ENCODE peak calls at places on chromosomes 11 and 22, in five cellular contexts. B, Z, N, Q and T are unnamed samples.

GRCh38 chr11:44940424-44940823 is 10.3 kb downstream of the TP53I11 start:
- DNase-seq in B (no peak), Z (no peak), N (no peak), Q (no peak), T (no peak)

GRCh38 chr11:87281496-87281895 is 243.8 kb downstream of the TMEM135 start:
- DNase-seq in B (no peak), Z (no peak), N (peak; percentile 77), Q (no peak), T (no peak)

GRCh38 chr11:353315-353857 is 15.9 kb upstream of the B4GALNT4 start:
- DNase-seq in B (peak; percentile 92), Z (no peak), N (peak; percentile 77), Q (peak; percentile 92), T (no peak)

GRCh38 chr11:772429-773390 is 4.6 kb downstream of the GATD1 start:
- DNase-seq in B (no peak), Z (no peak), N (no peak), Q (no peak), T (peak; percentile 62)

GRCh38 chr11:111449696-111450479 is 62.3 kb downstream of the BTG4 start:
- DNase-seq in B (no peak), Z (no peak), N (no peak), Q (peak; percentile 57), T (no peak)

GRCh38 chr11:67367014-67367835 is 6.2 kb downstream of the CLCF1 start:
- DNase-seq in B (no peak), Z (no peak), N (no peak), Q (no peak), T (no peak)

GRCh38 chr22:29167032-29167911 is 38.4 kb upstream of the EMID1 start:
- DNase-seq in B (no peak), Z (no peak), N (no peak), Q (no peak), T (no peak)

GRCh38 chr22:20999350-21000214 is 2.3 kb downstream of the THAP7 start:
- DNase-seq in B (no peak), Z (no peak), N (no peak), Q (no peak), T (no peak)

GRCh38 chr11:120188831-120189455 is 21.9 kb upstream of the OAF start:
- DNase-seq in B (no peak), Z (no peak), N (no peak), Q (no peak), T (peak; percentile 23)

GRCh38 chr11:121671276-121672168 is 218.8 kb upstream of the SORL1-AS1 start:
- DNase-seq in B (peak; percentile 47), Z (peak; percentile 90), N (peak; percentile 49), Q (no peak), T (no peak)

GRCh38 chr11:60872952-60873524 is 5.7 kb downstream of the ZP1 start:
- DNase-seq in B (no peak), Z (no peak), N (peak; percentile 89), Q (peak; percentile 77), T (no peak)

GRCh38 chr22:39625554-39626537 is 55.3 kb downstream of the CACNA1I start:
- DNase-seq in B (no peak), Z (no peak), N (no peak), Q (no peak), T (no peak)

GRCh38 chr11:45517171-45517770 is 148.2 kb downstream of the CHST1 start:
- DNase-seq in B (no peak), Z (no peak), N (no peak), Q (no peak), T (no peak)

GRCh38 chr11:79209540-79210266 is 231.1 kb downstream of the TENM4 start:
- DNase-seq in B (no peak), Z (no peak), N (peak; percentile 42), Q (no peak), T (no peak)

GRCh38 chr11:67468056-67468455 is 995 bp downstream of the TMEM134 start:
- DNase-seq in B (peak; percentile 50), Z (no peak), N (no peak), Q (no peak), T (peak; percentile 92)

GRCh38 chr22:48882636-48883200 is 945.0 kb downstream of the BRD1 start:
- DNase-seq in B (no peak), Z (no peak), N (no peak), Q (peak; percentile 62), T (peak; percentile 15)

GRCh38 chr11:72239296-72239848 is 4.6 kb downstream of the PHOX2A start:
- DNase-seq in B (peak; percentile 61), Z (no peak), N (peak; percentile 38), Q (peak; percentile 84), T (no peak)

GRCh38 chr11:36147491-36147890 is 141.7 kb downstream of the COMMD9 start:
- DNase-seq in B (no peak), Z (no peak), N (no peak), Q (no peak), T (no peak)

GRCh38 chr22:41565403-41566054 is 4.7 kb downstream of the CSDC2 start:
- DNase-seq in B (peak; percentile 80), Z (no peak), N (peak; percentile 89), Q (no peak), T (no peak)

GRCh38 chr22:50731811-50732624 is 6.0 kb upstream of the ACR start:
- DNase-seq in B (no peak), Z (no peak), N (peak; percentile 31), Q (peak; percentile 73), T (peak; percentile 25)

GRCh38 chr11:65961267-65962135 is at the start of gene SART1:
- DNase-seq in B (peak; percentile 97), Z (peak; percentile 99), N (peak; percentile 97), Q (peak; percentile 99), T (peak; percentile 97)

GRCh38 chr11:46673713-46674462 is 26.5 kb downstream of the ARHGAP1 start:
- DNase-seq in B (no peak), Z (no peak), N (no peak), Q (peak; percentile 66), T (peak; percentile 34)

GRCh38 chr11:1739576-1739975 is 10.8 kb downstream of the IFITM10 start:
- DNase-seq in B (no peak), Z (no peak), N (no peak), Q (no peak), T (no peak)

GRCh38 chr11:3338569-3339565 is 40.1 kb downstream of the ZNF195 start:
- DNase-seq in B (no peak), Z (no peak), N (no peak), Q (no peak), T (no peak)

GRCh38 chr11:34999453-34999852 is 83.0 kb downstream of the PDHX start:
- DNase-seq in B (no peak), Z (no peak), N (no peak), Q (no peak), T (no peak)

GRCh38 chr22:49088801-49089791 is 738.6 kb downstream of the BRD1 start:
- DNase-seq in B (no peak), Z (no peak), N (no peak), Q (no peak), T (no peak)

GRCh38 chr11:29957406-29957805 is 59.4 kb downstream of the KCNA4 start:
- DNase-seq in B (no peak), Z (no peak), N (no peak), Q (no peak), T (no peak)

GRCh38 chr11:68682531-68682931 is 1.8 kb upstream of the GAL start:
- DNase-seq in B (no peak), Z (no peak), N (peak; percentile 24), Q (peak; percentile 62), T (no peak)

GRCh38 chr11:68683086-68683951 is 1.0 kb upstream of the GAL start:
- DNase-seq in B (no peak), Z (no peak), N (no peak), Q (peak; percentile 72), T (no peak)

GRCh38 chr11:68684385-68685356 is at the start of gene GAL:
- DNase-seq in B (no peak), Z (no peak), N (no peak), Q (peak; percentile 57), T (no peak)

GRCh38 chr11:68685656-68686380 is 1.5 kb downstream of the GAL start:
- DNase-seq in B (no peak), Z (no peak), N (no peak), Q (peak; percentile 62), T (no peak)

DNA sequence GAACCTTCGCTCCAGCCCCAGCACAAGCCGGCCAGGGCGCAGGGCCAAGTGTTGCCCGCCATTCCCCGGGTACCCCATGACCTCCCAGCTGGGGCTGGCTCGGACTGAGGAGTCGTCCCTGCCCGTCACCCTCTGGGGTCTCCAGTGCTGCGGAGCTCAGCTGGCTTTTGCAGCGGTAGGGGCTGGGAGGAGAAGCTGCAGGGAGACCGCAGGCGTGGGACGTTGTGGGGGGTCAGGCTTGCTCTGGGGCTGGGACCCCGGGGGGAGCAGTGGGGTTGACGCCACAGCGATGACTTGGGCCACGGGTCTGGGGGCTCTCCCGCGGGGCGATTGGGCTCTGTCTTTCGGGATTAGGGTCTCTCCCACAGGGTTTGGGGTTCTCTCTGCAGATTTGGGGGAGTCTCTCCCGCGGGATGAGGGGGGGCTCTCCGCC is 376 bp upstream of the GAL start:
- DNase-seq in B (no peak), Z (no peak), N (no peak), Q (peak; percentile 70), T (no peak)
- H3K27ac ChIP-seq in B (no peak overlapping the region), Z (no peak overlapping the region), N (no peak overlapping the region), Q (no peak overlapping the region), T (no peak overlapping the region)

GRCh38 chr11:8337396-8337795 is 73.7 kb upstream of the LMO1 start:
- DNase-seq in B (no peak), Z (no peak), N (no peak), Q (no peak), T (no peak)
- H3K27ac ChIP-seq in B (no peak overlapping the region), Z (no peak overlapping the region), N (no peak overlapping the region), Q (no peak overlapping the region), T (no peak overlapping the region)

GRCh38 chr22:26663374-26663923 is 6.1 kb downstream of the MIAT start:
- DNase-seq in B (no peak), Z (no peak), N (no peak), Q (no peak), T (no peak)
- H3K27ac ChIP-seq in B (no peak overlapping the region), Z (no peak overlapping the region), N (no peak overlapping the region), Q (no peak overlapping the region), T (no peak overlapping the region)

GRCh38 chr22:43516386-43516785 is 104.6 kb downstream of the MPPED1 start:
- DNase-seq in B (no peak), Z (no peak), N (no peak), Q (no peak), T (no peak)
- H3K27ac ChIP-seq in B (no peak overlapping the region), Z (no peak overlapping the region), N (no peak overlapping the region), Q (no peak overlapping the region), T (no peak overlapping the region)

GRCh38 chr11:58578136-58578634 is 678 bp upstream of the ZFP91 start:
- DNase-seq in B (peak; percentile 94), Z (peak; percentile 98), N (peak; percentile 99), Q (peak; percentile 98), T (peak; percentile 93)

GRCh38 chr11:58578635-58579191 is at the start of gene ZFP91:
- DNase-seq in B (peak; percentile 98), Z (peak; percentile 99), N (peak; percentile 98), Q (peak; percentile 99), T (peak; percentile 97)

GRCh38 chr11:58582437-58582836 is 3.6 kb downstream of the ZFP91 start:
- DNase-seq in B (no peak), Z (no peak), N (no peak), Q (no peak), T (no peak)

GRCh38 chr11:58579192-58580129 is 598 bp downstream of the ZFP91 start:
- DNase-seq in B (peak; percentile 91), Z (peak; percentile 97), N (peak; percentile 91), Q (peak; percentile 95), T (peak; percentile 89)

GRCh38 chr11:58580311-58580710 is 1.4 kb downstream of the ZFP91 start:
- DNase-seq in B (no peak), Z (no peak), N (no peak), Q (no peak), T (no peak)
- H3K27ac ChIP-seq in B (peak overlapping the region; percentile 99), Z (peak overlapping the region; percentile 100), N (no peak overlapping the region), Q (peak overlapping the region; percentile 100), T (peak overlapping the region; percentile 98)